ENCODE peak calls at places on chromosomes 7 and 10, in four cellular contexts. One of them, this sample, is unnamed.

GRCh38 chr10:50572017-50572491 is 51.7 kb downstream of the SGMS1 start:
- DNase-seq in CD4-positive, alpha-beta memory T cell: no peak
- DNase-seq in CD8-positive, alpha-beta memory T cell: no peak
- DNase-seq in HepG2: peak; percentile 92
- DNase-seq in this sample: no peak

GRCh38 chr7:47482013-47482761 is 99.7 kb downstream of the TNS3 start:
- DNase-seq in CD4-positive, alpha-beta memory T cell: no peak
- DNase-seq in CD8-positive, alpha-beta memory T cell: no peak
- DNase-seq in HepG2: no peak
- DNase-seq in this sample: no peak

GRCh38 chr10:122998934-122999333 is 9.7 kb downstream of the IKZF5 start:
- DNase-seq in CD4-positive, alpha-beta memory T cell: no peak
- DNase-seq in CD8-positive, alpha-beta memory T cell: no peak
- DNase-seq in HepG2: no peak
- DNase-seq in this sample: no peak

GRCh38 chr10:62779487-62780248 is 24.9 kb upstream of the ADO start:
- DNase-seq in CD4-positive, alpha-beta memory T cell: peak; percentile 90
- DNase-seq in CD8-positive, alpha-beta memory T cell: peak; percentile 90
- DNase-seq in HepG2: no peak
- DNase-seq in this sample: no peak

GRCh38 chr10:12708921-12709320 is 292.6 kb downstream of the CCDC3 start:
- DNase-seq in CD4-positive, alpha-beta memory T cell: no peak
- DNase-seq in CD8-positive, alpha-beta memory T cell: no peak
- DNase-seq in HepG2: no peak
- DNase-seq in this sample: no peak

GRCh38 chr10:131079314-131079713 is 232.2 kb downstream of the TCERG1L start:
- DNase-seq in CD4-positive, alpha-beta memory T cell: no peak
- DNase-seq in CD8-positive, alpha-beta memory T cell: no peak
- DNase-seq in HepG2: no peak
- DNase-seq in this sample: no peak

GRCh38 chr7:128791121-128791967 is 424 bp upstream of the CCDC136 start:
- DNase-seq in CD4-positive, alpha-beta memory T cell: peak; percentile 78
- DNase-seq in CD8-positive, alpha-beta memory T cell: peak; percentile 80
- DNase-seq in HepG2: no peak
- DNase-seq in this sample: peak; percentile 39

GRCh38 chr10:3538291-3538849 is 246.6 kb downstream of the KLF6 start:
- DNase-seq in CD4-positive, alpha-beta memory T cell: no peak
- DNase-seq in CD8-positive, alpha-beta memory T cell: no peak
- DNase-seq in HepG2: no peak
- DNase-seq in this sample: no peak

GRCh38 chr7:92496876-92497275 is 19.1 kb upstream of the ERVW-1 start:
- DNase-seq in CD4-positive, alpha-beta memory T cell: no peak
- DNase-seq in CD8-positive, alpha-beta memory T cell: no peak
- DNase-seq in HepG2: no peak
- DNase-seq in this sample: no peak

GRCh38 chr10:131786756-131787605 is 113.8 kb upstream of the PPP2R2D start:
- DNase-seq in CD4-positive, alpha-beta memory T cell: peak; percentile 15
- DNase-seq in CD8-positive, alpha-beta memory T cell: no peak
- DNase-seq in HepG2: no peak
- DNase-seq in this sample: no peak

GRCh38 chr10:84900141-84900540 is 571.8 kb downstream of the CCSER2 start:
- DNase-seq in CD4-positive, alpha-beta memory T cell: no peak
- DNase-seq in CD8-positive, alpha-beta memory T cell: no peak
- DNase-seq in HepG2: no peak
- DNase-seq in this sample: no peak

GRCh38 chr7:55568613-55569268 is 3.6 kb downstream of the VOPP1 start:
- DNase-seq in CD4-positive, alpha-beta memory T cell: no peak
- DNase-seq in CD8-positive, alpha-beta memory T cell: no peak
- DNase-seq in HepG2: no peak
- DNase-seq in this sample: no peak

GRCh38 chr10:126240483-126240882 is 147.8 kb downstream of the ADAM12 start:
- DNase-seq in CD4-positive, alpha-beta memory T cell: no peak
- DNase-seq in CD8-positive, alpha-beta memory T cell: no peak
- DNase-seq in HepG2: no peak
- DNase-seq in this sample: peak; percentile 33

GRCh38 chr10:103458720-103459119 is at the start of gene CALHM1:
- DNase-seq in CD4-positive, alpha-beta memory T cell: no peak
- DNase-seq in CD8-positive, alpha-beta memory T cell: no peak
- DNase-seq in HepG2: no peak
- DNase-seq in this sample: no peak

GRCh38 chr10:120598377-120598776 is 141.3 kb downstream of the PLPP4 start:
- DNase-seq in CD4-positive, alpha-beta memory T cell: no peak
- DNase-seq in CD8-positive, alpha-beta memory T cell: no peak
- DNase-seq in HepG2: no peak
- DNase-seq in this sample: no peak

GRCh38 chr10:77114181-77114821 is 523.3 kb downstream of the KCNMA1 start:
- DNase-seq in CD4-positive, alpha-beta memory T cell: no peak
- DNase-seq in CD8-positive, alpha-beta memory T cell: no peak
- DNase-seq in HepG2: no peak
- DNase-seq in this sample: no peak

GRCh38 chr10:97499561-97500296 is 1.0 kb downstream of the UBTD1 start:
- DNase-seq in CD4-positive, alpha-beta memory T cell: peak; percentile 3
- DNase-seq in CD8-positive, alpha-beta memory T cell: peak; percentile 6
- DNase-seq in HepG2: no peak
- DNase-seq in this sample: no peak

GRCh38 chr7:38187794-38188472 is 9.9 kb downstream of the STARD3NL start:
- DNase-seq in CD4-positive, alpha-beta memory T cell: no peak
- DNase-seq in CD8-positive, alpha-beta memory T cell: no peak
- DNase-seq in HepG2: no peak
- DNase-seq in this sample: no peak

GRCh38 chr7:38189256-38189938 is 11.4 kb downstream of the STARD3NL start:
- DNase-seq in CD4-positive, alpha-beta memory T cell: no peak
- DNase-seq in CD8-positive, alpha-beta memory T cell: no peak
- DNase-seq in HepG2: no peak
- DNase-seq in this sample: no peak

GRCh38 chr7:38185395-38185920 is 7.4 kb downstream of the STARD3NL start:
- DNase-seq in CD4-positive, alpha-beta memory T cell: no peak
- DNase-seq in CD8-positive, alpha-beta memory T cell: no peak
- DNase-seq in HepG2: no peak
- DNase-seq in this sample: no peak

GRCh38 chr7:38185938-38186337 is 7.9 kb downstream of the STARD3NL start:
- DNase-seq in CD4-positive, alpha-beta memory T cell: no peak
- DNase-seq in CD8-positive, alpha-beta memory T cell: no peak
- DNase-seq in HepG2: no peak
- DNase-seq in this sample: no peak

GRCh38 chr7:38186593-38187314 is 8.7 kb downstream of the STARD3NL start:
- DNase-seq in CD4-positive, alpha-beta memory T cell: no peak
- DNase-seq in CD8-positive, alpha-beta memory T cell: no peak
- DNase-seq in HepG2: no peak
- DNase-seq in this sample: no peak
- H3K27ac ChIP-seq in CD4-positive, alpha-beta memory T cell: no peak overlapping the region
- H3K27ac ChIP-seq in CD8-positive, alpha-beta memory T cell: no peak overlapping the region
- H3K27ac ChIP-seq in HepG2: no peak overlapping the region
- H3K27ac ChIP-seq in this sample: no peak overlapping the region

DNA sequence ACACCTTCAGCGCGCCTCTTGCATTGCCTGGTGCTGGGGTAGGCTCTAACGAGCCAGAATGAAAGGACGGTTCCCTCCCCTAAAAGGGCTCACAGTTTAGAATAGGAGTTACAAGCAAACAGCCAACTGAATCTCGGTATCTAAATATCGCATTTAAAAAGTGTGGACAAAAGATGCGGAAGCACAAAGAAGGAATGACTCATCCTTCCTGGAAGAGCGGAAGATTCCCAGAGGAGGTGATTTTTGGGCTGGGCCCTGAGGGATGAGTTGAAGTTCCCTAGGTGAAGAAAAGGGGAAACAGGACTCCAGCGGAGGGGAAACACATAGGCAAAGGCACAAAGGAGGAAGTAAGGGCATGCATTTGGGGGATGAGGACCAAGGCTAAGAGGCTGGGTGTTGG is 29.9 kb downstream of the SRRM3 start:
- DNase-seq in CD4-positive, alpha-beta memory T cell: no peak
- DNase-seq in CD8-positive, alpha-beta memory T cell: no peak
- DNase-seq in HepG2: no peak
- DNase-seq in this sample: no peak
- H3K27ac ChIP-seq in CD4-positive, alpha-beta memory T cell: no peak overlapping the region
- H3K27ac ChIP-seq in CD8-positive, alpha-beta memory T cell: no peak overlapping the region
- H3K27ac ChIP-seq in HepG2: no peak overlapping the region
- H3K27ac ChIP-seq in this sample: no peak overlapping the region

GRCh38 chr10:74032900-74033655 is 35.2 kb downstream of the VCL start:
- DNase-seq in CD4-positive, alpha-beta memory T cell: no peak
- DNase-seq in CD8-positive, alpha-beta memory T cell: no peak
- DNase-seq in HepG2: no peak
- DNase-seq in this sample: no peak
- H3K27ac ChIP-seq in CD4-positive, alpha-beta memory T cell: no peak overlapping the region
- H3K27ac ChIP-seq in CD8-positive, alpha-beta memory T cell: no peak overlapping the region
- H3K27ac ChIP-seq in HepG2: no peak overlapping the region
- H3K27ac ChIP-seq in this sample: no peak overlapping the region

DNA sequence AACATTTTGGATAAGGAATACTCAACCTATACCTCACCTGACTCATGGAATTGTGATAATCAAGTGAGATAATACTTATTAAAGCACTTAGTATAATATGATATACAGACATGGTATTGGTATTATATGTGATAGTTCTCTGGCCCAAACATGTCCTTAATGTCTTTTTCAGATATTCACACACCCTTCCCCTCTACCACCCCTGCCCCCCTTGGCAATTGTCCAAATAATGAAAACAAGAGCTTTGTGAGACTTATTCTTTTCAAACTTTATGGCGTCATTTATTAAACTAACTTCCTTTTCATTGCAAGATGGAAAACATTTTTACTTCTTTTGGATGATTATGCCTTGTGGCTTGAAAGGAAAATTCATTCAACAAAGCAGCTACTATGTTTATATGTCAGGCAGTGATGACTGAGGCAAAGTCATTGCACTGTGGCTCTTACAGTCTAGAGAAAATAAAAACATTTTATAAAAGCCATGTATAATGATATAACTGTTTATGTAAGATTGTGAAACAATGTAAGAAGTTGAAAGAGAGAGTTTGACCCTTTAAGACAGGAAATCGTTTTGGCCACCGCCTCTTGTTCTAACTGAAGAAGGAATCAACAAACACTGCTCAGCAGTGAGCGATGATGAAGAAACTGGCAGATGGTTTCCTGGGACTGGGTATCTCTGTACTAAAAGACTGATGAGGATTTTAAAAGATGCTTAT is 27.4 kb downstream of the MINPP1 start:
- DNase-seq in CD4-positive, alpha-beta memory T cell: no peak
- DNase-seq in CD8-positive, alpha-beta memory T cell: no peak
- DNase-seq in HepG2: no peak
- DNase-seq in this sample: no peak
- H3K27ac ChIP-seq in CD4-positive, alpha-beta memory T cell: no peak overlapping the region
- H3K27ac ChIP-seq in CD8-positive, alpha-beta memory T cell: no peak overlapping the region
- H3K27ac ChIP-seq in HepG2: no peak overlapping the region
- H3K27ac ChIP-seq in this sample: no peak overlapping the region

DNA sequence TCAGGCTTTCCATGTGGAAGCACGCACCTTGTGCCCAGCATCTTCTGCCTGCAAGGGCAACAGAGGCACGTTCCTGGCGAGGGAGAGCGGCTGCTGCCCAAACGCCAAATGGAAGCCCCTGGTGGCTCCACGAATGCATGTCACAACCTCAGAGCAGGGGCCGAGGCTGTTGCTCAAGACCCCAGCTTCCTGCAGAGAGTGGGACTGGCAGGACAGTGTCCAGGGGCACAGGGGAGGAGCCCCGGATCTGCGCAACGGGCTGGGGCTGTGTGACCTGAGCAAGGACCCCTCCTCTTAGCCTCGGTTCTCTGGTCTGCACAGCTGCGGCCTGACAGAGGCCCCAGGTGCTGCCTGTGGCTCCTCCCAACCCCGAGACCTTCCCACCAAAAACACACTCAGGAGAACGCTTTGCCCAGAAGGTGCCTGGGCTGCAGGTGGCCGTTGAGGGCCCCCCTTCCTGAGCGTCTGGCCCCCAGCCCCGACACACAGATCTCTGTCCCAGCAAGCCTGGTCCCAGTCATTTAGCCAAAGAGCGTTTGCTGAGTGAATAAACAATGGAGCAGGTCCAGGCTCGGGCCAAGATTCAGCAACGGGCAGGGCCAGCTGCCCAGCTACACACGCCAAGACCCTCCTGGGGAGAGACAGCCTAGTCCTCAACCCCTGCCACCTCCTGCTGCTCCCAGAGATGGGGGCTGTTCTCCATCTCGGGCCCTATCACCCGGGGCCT is 1.2 kb downstream of the MICALL2 start:
- DNase-seq in CD4-positive, alpha-beta memory T cell: no peak
- DNase-seq in CD8-positive, alpha-beta memory T cell: no peak
- DNase-seq in HepG2: peak; percentile 59
- DNase-seq in this sample: no peak
- H3K27ac ChIP-seq in CD4-positive, alpha-beta memory T cell: peak overlapping the region; percentile 34
- H3K27ac ChIP-seq in CD8-positive, alpha-beta memory T cell: peak overlapping the region; percentile 67
- H3K27ac ChIP-seq in HepG2: peak overlapping the region; percentile 64
- H3K27ac ChIP-seq in this sample: peak overlapping the region; percentile 63